ENCODE peak calls at places on chromosome 16, in six cellular contexts. Z is NCI-H1092 treated with DMSO at 0.1 percent for 48 hours; V is B cell; C is stimulated activated CD4-positive, alpha-beta T cell treated with anti-CD3 and anti-CD28 coated beads, Interleukin-1b, Interleukin-23, amount 100 ng/mL, for 24 hours; Q is body of pancreas; R is astrocyte of the spinal cord. M is an unnamed sample.

GRCh38 chr16:61228371-61228770 is 807.9 kb downstream of the CDH8 start:
- DNase-seq in Q (no peak), Z (no peak), C (no peak), V (no peak), R (no peak), M (no peak)

GRCh38 chr16:55000595-55000994 is 69.9 kb downstream of the IRX5 start:
- DNase-seq in Z (no peak), V (no peak), R (peak), C (no peak), Q (no peak), M (no peak)

GRCh38 chr16:23302045-23302956 is at the start of gene SCNN1B:
- DNase-seq in Z (no peak), C (no peak), R (no peak), V (no peak), Q (no peak), M (peak)

GRCh38 chr16:5925850-5926249 is 828.3 kb upstream of the EEF2KMT start:
- DNase-seq in Z (no peak), R (no peak), Q (no peak), V (no peak), C (no peak), M (no peak)

GRCh38 chr16:67969286-67970039 is 1.0 kb upstream of the SLC12A4 start:
- DNase-seq in C (no peak), Z (no peak), R (peak), Q (no peak), V (peak), M (no peak)

GRCh38 chr16:50884066-50884860 is 142.4 kb downstream of the CYLD start:
- DNase-seq in V (peak), Z (no peak), R (no peak), Q (no peak), C (no peak), M (peak)

GRCh38 chr16:49492896-49493620 is 119.5 kb downstream of the C16orf78 start:
- DNase-seq in R (no peak), Z (no peak), Q (no peak), V (no peak), C (no peak), M (peak)

GRCh38 chr16:83118365-83118764 is 491.6 kb downstream of the CDH13 start:
- DNase-seq in Q (no peak), C (no peak), R (no peak), Z (no peak), V (no peak), M (no peak)

GRCh38 chr16:84817206-84817605 is 2.6 kb upstream of the CRISPLD2 start:
- DNase-seq in Z (no peak), Q (no peak), R (no peak), V (no peak), C (no peak), M (no peak)

GRCh38 chr16:56288019-56288418 is 96.7 kb downstream of the GNAO1 start:
- DNase-seq in R (no peak), C (no peak), Q (no peak), V (no peak), Z (peak), M (peak)

GRCh38 chr16:85844786-85845185 is 45.3 kb downstream of the COX4I1 start:
- DNase-seq in R (no peak), C (no peak), V (no peak), Q (no peak), Z (no peak), M (no peak)

GRCh38 chr16:72927199-72928088 is 120.5 kb downstream of the ZFHX3 start:
- DNase-seq in V (no peak), Z (peak), R (peak), C (no peak), Q (no peak), M (no peak)